ENCODE peak calls at places on chromosomes 1 and 21, in nine cellular contexts. One of them, this sample, is unnamed.

GRCh38 chr1:76289692-76290091 is 215.1 kb downstream of the ST6GALNAC3 start:
- DNase-seq in MM.1S: no peak
- DNase-seq in lower lobe of right lung: no peak
- DNase-seq in IMR-90: no peak
- DNase-seq in fibroblast of pulmonary artery: no peak
- DNase-seq in GM12864: no peak
- DNase-seq in psoas muscle: no peak
- DNase-seq in fibroblast of mammary gland: no peak
- DNase-seq in heart left ventricle: no peak
- DNase-seq in this sample: no peak

GRCh38 chr1:156970017-156970416 is 49.6 kb downstream of the LRRC71 start:
- DNase-seq in MM.1S: no peak
- DNase-seq in lower lobe of right lung: no peak
- DNase-seq in IMR-90: peak; percentile 4
- DNase-seq in fibroblast of pulmonary artery: peak; percentile 31
- DNase-seq in GM12864: no peak
- DNase-seq in psoas muscle: no peak
- DNase-seq in fibroblast of mammary gland: no peak
- DNase-seq in heart left ventricle: no peak
- DNase-seq in this sample: no peak

GRCh38 chr1:2801046-2801445 is 447 bp downstream of the TTC34 start:
- DNase-seq in MM.1S: no peak
- DNase-seq in lower lobe of right lung: no peak
- DNase-seq in IMR-90: no peak
- DNase-seq in fibroblast of pulmonary artery: no peak
- DNase-seq in GM12864: no peak
- DNase-seq in psoas muscle: peak; percentile 27
- DNase-seq in fibroblast of mammary gland: no peak
- DNase-seq in heart left ventricle: no peak
- DNase-seq in this sample: no peak

GRCh38 chr1:225437710-225438437 is 10.0 kb upstream of the LBR start:
- DNase-seq in MM.1S: no peak
- DNase-seq in lower lobe of right lung: no peak
- DNase-seq in IMR-90: peak; percentile 45
- DNase-seq in fibroblast of pulmonary artery: peak; percentile 67
- DNase-seq in GM12864: no peak
- DNase-seq in psoas muscle: no peak
- DNase-seq in fibroblast of mammary gland: peak; percentile 40
- DNase-seq in heart left ventricle: no peak
- DNase-seq in this sample: no peak

GRCh38 chr1:18385239-18385790 is 95.4 kb upstream of the KLHDC7A start:
- DNase-seq in MM.1S: no peak
- DNase-seq in lower lobe of right lung: no peak
- DNase-seq in IMR-90: no peak
- DNase-seq in fibroblast of pulmonary artery: no peak
- DNase-seq in GM12864: no peak
- DNase-seq in psoas muscle: no peak
- DNase-seq in fibroblast of mammary gland: no peak
- DNase-seq in heart left ventricle: no peak
- DNase-seq in this sample: peak; percentile 76

GRCh38 chr1:64601207-64601606 is 131.3 kb downstream of the CACHD1 start:
- DNase-seq in MM.1S: no peak
- DNase-seq in lower lobe of right lung: no peak
- DNase-seq in IMR-90: no peak
- DNase-seq in fibroblast of pulmonary artery: no peak
- DNase-seq in GM12864: no peak
- DNase-seq in psoas muscle: no peak
- DNase-seq in fibroblast of mammary gland: no peak
- DNase-seq in heart left ventricle: no peak
- DNase-seq in this sample: no peak

GRCh38 chr1:62725255-62725654 is 37.1 kb upstream of the DOCK7 start:
- DNase-seq in MM.1S: peak; percentile 41
- DNase-seq in lower lobe of right lung: no peak
- DNase-seq in IMR-90: peak; percentile 94
- DNase-seq in fibroblast of pulmonary artery: peak; percentile 93
- DNase-seq in GM12864: no peak
- DNase-seq in psoas muscle: no peak
- DNase-seq in fibroblast of mammary gland: peak; percentile 80
- DNase-seq in heart left ventricle: no peak
- DNase-seq in this sample: no peak

GRCh38 chr1:235503333-235504121 is 725 bp downstream of the B3GALNT2 start:
- DNase-seq in MM.1S: peak; percentile 69
- DNase-seq in lower lobe of right lung: peak; percentile 77
- DNase-seq in IMR-90: peak; percentile 41
- DNase-seq in fibroblast of pulmonary artery: peak; percentile 52
- DNase-seq in GM12864: no peak
- DNase-seq in psoas muscle: peak; percentile 76
- DNase-seq in fibroblast of mammary gland: peak; percentile 46
- DNase-seq in heart left ventricle: peak; percentile 67
- DNase-seq in this sample: peak; percentile 69

GRCh38 chr1:230263573-230264195 is 162.4 kb downstream of the PGBD5 start:
- DNase-seq in MM.1S: no peak
- DNase-seq in lower lobe of right lung: no peak
- DNase-seq in IMR-90: no peak
- DNase-seq in fibroblast of pulmonary artery: no peak
- DNase-seq in GM12864: no peak
- DNase-seq in psoas muscle: no peak
- DNase-seq in fibroblast of mammary gland: no peak
- DNase-seq in heart left ventricle: no peak
- DNase-seq in this sample: no peak

GRCh38 chr1:108601708-108602410 is 42.0 kb downstream of the EEIG2 start:
- DNase-seq in MM.1S: no peak
- DNase-seq in lower lobe of right lung: no peak
- DNase-seq in IMR-90: no peak
- DNase-seq in fibroblast of pulmonary artery: no peak
- DNase-seq in GM12864: no peak
- DNase-seq in psoas muscle: no peak
- DNase-seq in fibroblast of mammary gland: no peak
- DNase-seq in heart left ventricle: no peak
- DNase-seq in this sample: no peak

GRCh38 chr1:194071200-194071599 is 884.8 kb upstream of the B3GALT2 start:
- DNase-seq in MM.1S: no peak
- DNase-seq in lower lobe of right lung: no peak
- DNase-seq in IMR-90: no peak
- DNase-seq in fibroblast of pulmonary artery: no peak
- DNase-seq in GM12864: no peak
- DNase-seq in psoas muscle: no peak
- DNase-seq in fibroblast of mammary gland: no peak
- DNase-seq in heart left ventricle: no peak
- DNase-seq in this sample: no peak

GRCh38 chr1:68623700-68624099 is 126.8 kb upstream of the DEPDC1 start:
- DNase-seq in MM.1S: no peak
- DNase-seq in lower lobe of right lung: no peak
- DNase-seq in IMR-90: no peak
- DNase-seq in fibroblast of pulmonary artery: peak; percentile 13
- DNase-seq in GM12864: no peak
- DNase-seq in psoas muscle: no peak
- DNase-seq in fibroblast of mammary gland: no peak
- DNase-seq in heart left ventricle: peak; percentile 84
- DNase-seq in this sample: no peak

GRCh38 chr1:225476100-225476511 is 48.3 kb upstream of the LBR start:
- DNase-seq in MM.1S: no peak
- DNase-seq in lower lobe of right lung: no peak
- DNase-seq in IMR-90: no peak
- DNase-seq in fibroblast of pulmonary artery: no peak
- DNase-seq in GM12864: no peak
- DNase-seq in psoas muscle: no peak
- DNase-seq in fibroblast of mammary gland: no peak
- DNase-seq in heart left ventricle: no peak
- DNase-seq in this sample: no peak

DNA sequence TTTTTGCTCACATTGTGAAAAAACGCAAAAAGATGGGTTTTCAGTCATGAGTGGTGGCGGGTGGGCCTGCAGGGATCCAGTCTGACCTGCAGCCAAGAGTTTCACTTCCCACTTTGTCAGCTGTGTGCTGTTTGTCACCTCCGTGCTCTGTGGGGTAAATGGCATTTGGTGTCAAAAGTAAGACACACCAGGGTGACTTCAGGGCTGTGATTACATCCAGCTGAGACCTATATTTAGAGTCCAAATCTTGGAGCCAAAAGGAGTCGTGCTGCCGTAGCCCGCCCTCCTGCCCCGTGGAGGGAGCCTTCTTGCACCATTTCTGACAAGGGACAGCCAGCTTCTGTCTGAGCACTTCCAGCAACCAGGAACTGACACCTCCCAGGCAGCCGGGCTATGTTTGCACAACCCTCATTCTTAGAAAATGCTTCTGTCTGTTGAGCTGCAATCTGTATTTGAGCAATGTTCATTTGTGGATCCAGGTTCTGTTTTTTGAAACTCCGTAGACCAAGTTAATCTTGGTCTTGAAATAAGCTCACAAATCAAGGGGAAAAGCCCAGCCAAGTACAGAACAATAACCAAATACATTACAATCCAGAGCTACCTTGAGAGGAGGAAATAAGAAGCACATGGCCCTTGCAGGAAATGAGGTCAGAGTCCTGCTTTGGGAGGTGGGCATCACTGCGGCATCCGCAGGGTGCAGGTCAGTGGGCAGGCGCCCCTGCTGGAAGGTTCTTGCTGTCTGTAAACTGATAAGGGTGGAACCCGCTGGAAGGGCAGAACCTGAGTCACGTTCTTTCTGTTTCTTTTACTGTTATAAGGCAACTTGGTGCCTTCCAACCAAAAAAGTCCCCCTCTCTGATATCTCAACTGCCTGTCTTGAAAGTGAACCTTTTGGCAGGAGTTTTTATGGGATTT is 14.4 kb downstream of the ABCG1 start:
- DNase-seq in MM.1S: peak; percentile 66
- DNase-seq in lower lobe of right lung: peak; percentile 84
- DNase-seq in IMR-90: peak; percentile 20
- DNase-seq in fibroblast of pulmonary artery: peak; percentile 88
- DNase-seq in GM12864: peak; percentile 91
- DNase-seq in psoas muscle: peak; percentile 93
- DNase-seq in fibroblast of mammary gland: peak; percentile 16
- DNase-seq in heart left ventricle: peak; percentile 89
- DNase-seq in this sample: peak; percentile 74
- TF ChIP-seq CTCF in MM.1S: peak; percentile 58
- TF ChIP-seq CTCF in lower lobe of right lung: peak; percentile 38
- TF ChIP-seq CTCF in IMR-90: peak; percentile 1
- TF ChIP-seq CTCF in fibroblast of pulmonary artery: peak; percentile 39
- TF ChIP-seq CTCF in GM12864: peak; percentile 53
- TF ChIP-seq CTCF in psoas muscle: peak; percentile 47
- TF ChIP-seq CTCF in fibroblast of mammary gland: peak; percentile 5
- TF ChIP-seq CTCF in heart left ventricle: peak; percentile 37
- TF ChIP-seq CTCF in this sample: peak; percentile 29

GRCh38 chr1:21668232-21669032 is 725 bp downstream of the RAP1GAP start:
- DNase-seq in MM.1S: no peak
- DNase-seq in lower lobe of right lung: no peak
- DNase-seq in IMR-90: no peak
- DNase-seq in fibroblast of pulmonary artery: no peak
- DNase-seq in GM12864: no peak
- DNase-seq in psoas muscle: no peak
- DNase-seq in fibroblast of mammary gland: no peak
- DNase-seq in heart left ventricle: no peak
- DNase-seq in this sample: no peak
- H3K4me3 ChIP-seq in MM.1S: no peak overlapping the region
- H3K4me3 ChIP-seq in lower lobe of right lung: peak overlapping the region; percentile 46
- H3K4me3 ChIP-seq in IMR-90: no peak overlapping the region
- H3K4me3 ChIP-seq in fibroblast of pulmonary artery: peak overlapping the region; percentile 30
- H3K4me3 ChIP-seq in GM12864: no peak overlapping the region
- H3K4me3 ChIP-seq in psoas muscle: peak overlapping the region; percentile 47
- H3K4me3 ChIP-seq in fibroblast of mammary gland: no peak overlapping the region
- H3K4me3 ChIP-seq in heart left ventricle: peak overlapping the region; percentile 5
- H3K4me3 ChIP-seq in this sample: peak overlapping the region; percentile 75

DNA sequence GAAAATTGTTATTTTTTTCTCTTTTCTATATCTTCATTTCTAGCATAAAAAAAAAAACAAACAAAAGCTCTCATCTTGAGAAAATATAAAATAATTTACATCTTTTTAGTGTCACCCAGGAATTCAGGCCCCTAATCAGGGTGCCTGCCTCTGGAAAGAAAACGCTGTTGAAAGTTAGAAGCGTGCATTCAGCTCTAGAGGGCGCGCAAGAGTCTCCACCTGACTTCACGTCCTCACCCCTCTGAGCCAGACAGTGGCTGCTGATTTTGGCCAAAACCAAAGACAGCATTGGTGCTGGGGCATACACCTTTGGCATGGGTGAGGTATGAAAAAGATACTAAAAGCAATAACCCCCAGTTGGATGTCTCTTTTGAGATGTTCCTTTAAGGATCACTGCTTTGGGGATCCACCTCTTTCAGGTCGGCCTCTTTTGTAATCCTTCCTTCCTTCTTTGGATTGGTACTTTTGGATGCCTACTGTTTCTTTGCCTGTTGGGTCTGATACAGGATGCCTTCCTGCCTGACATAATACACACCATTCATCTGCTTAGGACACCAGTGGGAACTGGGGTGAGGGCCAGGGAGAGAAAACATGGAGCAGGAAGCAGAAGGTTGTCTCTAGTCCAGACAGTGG is 77.6 kb upstream of the CHRM3 start:
- DNase-seq in MM.1S: peak; percentile 51
- DNase-seq in lower lobe of right lung: peak; percentile 45
- DNase-seq in IMR-90: no peak
- DNase-seq in fibroblast of pulmonary artery: no peak
- DNase-seq in GM12864: no peak
- DNase-seq in psoas muscle: peak; percentile 24
- DNase-seq in fibroblast of mammary gland: peak; percentile 1
- DNase-seq in heart left ventricle: no peak
- DNase-seq in this sample: peak; percentile 58
- TF ChIP-seq CTCF in MM.1S: peak; percentile 78
- TF ChIP-seq CTCF in lower lobe of right lung: peak; percentile 48
- TF ChIP-seq CTCF in IMR-90: no peak
- TF ChIP-seq CTCF in fibroblast of pulmonary artery: peak; percentile 15
- TF ChIP-seq CTCF in GM12864: peak; percentile 39
- TF ChIP-seq CTCF in psoas muscle: no peak
- TF ChIP-seq CTCF in fibroblast of mammary gland: peak; percentile 38
- TF ChIP-seq CTCF in heart left ventricle: peak; percentile 40
- TF ChIP-seq CTCF in this sample: peak; percentile 57

GRCh38 chr1:40944326-40944725 is 35.2 kb upstream of the CTPS1 start:
- DNase-seq in MM.1S: no peak
- DNase-seq in lower lobe of right lung: no peak
- DNase-seq in IMR-90: peak; percentile 92
- DNase-seq in fibroblast of pulmonary artery: peak; percentile 97
- DNase-seq in GM12864: no peak
- DNase-seq in psoas muscle: no peak
- DNase-seq in fibroblast of mammary gland: peak; percentile 91
- DNase-seq in heart left ventricle: no peak
- DNase-seq in this sample: no peak

GRCh38 chr1:40949563-40949962 is 29.9 kb upstream of the CTPS1 start:
- DNase-seq in MM.1S: no peak
- DNase-seq in lower lobe of right lung: no peak
- DNase-seq in IMR-90: no peak
- DNase-seq in fibroblast of pulmonary artery: no peak
- DNase-seq in GM12864: no peak
- DNase-seq in psoas muscle: no peak
- DNase-seq in fibroblast of mammary gland: no peak
- DNase-seq in heart left ventricle: no peak
- DNase-seq in this sample: no peak

GRCh38 chr1:40945491-40945973 is 34.0 kb upstream of the CTPS1 start:
- DNase-seq in MM.1S: no peak
- DNase-seq in lower lobe of right lung: no peak
- DNase-seq in IMR-90: peak; percentile 22
- DNase-seq in fibroblast of pulmonary artery: peak; percentile 41
- DNase-seq in GM12864: no peak
- DNase-seq in psoas muscle: no peak
- DNase-seq in fibroblast of mammary gland: peak; percentile 47
- DNase-seq in heart left ventricle: no peak
- DNase-seq in this sample: no peak

GRCh38 chr1:40948741-40949528 is 30.6 kb upstream of the CTPS1 start:
- DNase-seq in MM.1S: peak; percentile 34
- DNase-seq in lower lobe of right lung: no peak
- DNase-seq in IMR-90: peak; percentile 73
- DNase-seq in fibroblast of pulmonary artery: peak; percentile 80
- DNase-seq in GM12864: no peak
- DNase-seq in psoas muscle: no peak
- DNase-seq in fibroblast of mammary gland: peak; percentile 83
- DNase-seq in heart left ventricle: no peak
- DNase-seq in this sample: peak; percentile 68

GRCh38 chr1:40944841-40945430 is 34.6 kb upstream of the CTPS1 start:
- DNase-seq in MM.1S: no peak
- DNase-seq in lower lobe of right lung: no peak
- DNase-seq in IMR-90: peak; percentile 43
- DNase-seq in fibroblast of pulmonary artery: peak; percentile 72
- DNase-seq in GM12864: no peak
- DNase-seq in psoas muscle: no peak
- DNase-seq in fibroblast of mammary gland: peak; percentile 30
- DNase-seq in heart left ventricle: no peak
- DNase-seq in this sample: no peak
- H3K4me3 ChIP-seq in MM.1S: no peak overlapping the region
- H3K4me3 ChIP-seq in lower lobe of right lung: no peak overlapping the region
- H3K4me3 ChIP-seq in IMR-90: no peak overlapping the region
- H3K4me3 ChIP-seq in fibroblast of pulmonary artery: no peak overlapping the region
- H3K4me3 ChIP-seq in GM12864: no peak overlapping the region
- H3K4me3 ChIP-seq in psoas muscle: no peak overlapping the region
- H3K4me3 ChIP-seq in fibroblast of mammary gland: no peak overlapping the region
- H3K4me3 ChIP-seq in heart left ventricle: no peak overlapping the region
- H3K4me3 ChIP-seq in this sample: no peak overlapping the region

This sample was measured in hepatocyte.